ENCODE peak calls at places on chromosomes 5 and 9, in five cellular contexts. X is neural crest cell, T is T-helper 1 cell, N is SJSA1, D is ELR. C is an unnamed sample.

GRCh38 chr5:56523779-56524178 is 290.6 kb upstream of the ANKRD55 start:
- DNase-seq in X (no peak), T (no peak), N (no peak), D (no peak), C (no peak)

GRCh38 chr9:69885474-69885929 is 64.9 kb downstream of the CFAP95 start:
- DNase-seq in X (no peak), T (no peak), N (no peak), D (peak), C (no peak)

GRCh38 chr9:133144887-133145466 is 18.7 kb downstream of the GBGT1 start:
- DNase-seq in X (no peak), T (no peak), N (no peak), D (no peak), C (no peak)

GRCh38 chr5:149671544-149671943 is 58.6 kb upstream of the PPARGC1B start:
- DNase-seq in X (no peak), T (no peak), N (peak), D (no peak), C (no peak)

GRCh38 chr9:137255448-137256114 is 454 bp downstream of the NELFB start:
- DNase-seq in X (no peak), T (no peak), N (no peak), D (peak), C (peak)

GRCh38 chr5:164518049-164518740 is 1012.8 kb downstream of the MAT2B start:
- DNase-seq in X (no peak), T (no peak), N (no peak), D (no peak), C (no peak)

GRCh38 chr9:127349483-127350127 is 47.4 kb upstream of the SLC2A8 start:
- DNase-seq in X (no peak), T (no peak), N (no peak), D (no peak), C (no peak)

GRCh38 chr5:65815156-65815555 is 93.2 kb downstream of the NLN start:
- DNase-seq in X (no peak), T (no peak), N (no peak), D (no peak), C (no peak)

GRCh38 chr9:98432134-98432533 is 176.7 kb upstream of the TBC1D2 start:
- DNase-seq in X (no peak), T (no peak), N (no peak), D (no peak), C (no peak)

GRCh38 chr9:92564479-92564878 is 28.7 kb upstream of the ECM2 start:
- DNase-seq in X (no peak), T (no peak), N (no peak), D (peak), C (no peak)

GRCh38 chr9:12166511-12166910 is 526.7 kb upstream of the TYRP1 start:
- DNase-seq in X (no peak), T (no peak), N (no peak), D (no peak), C (no peak)

GRCh38 chr5:56608216-56608925 is 207.0 kb upstream of the MAP3K1 start:
- DNase-seq in X (no peak), T (no peak), N (no peak), D (no peak), C (no peak)

GRCh38 chr9:137703842-137704508 is 85.2 kb downstream of the EHMT1 start:
- DNase-seq in X (no peak), T (no peak), N (no peak), D (no peak), C (no peak)

GRCh38 chr9:86667307-86667706 is 280.0 kb downstream of the GAS1 start:
- DNase-seq in X (no peak), T (no peak), N (no peak), D (peak), C (no peak)

GRCh38 chr5:16600397-16600796 is 16.4 kb downstream of the RETREG1 start:
- DNase-seq in X (peak), T (no peak), N (no peak), D (peak), C (no peak)

C was measured in HepG2.